ENCODE peak calls at places on chromosomes 3 and 15, in seven cellular contexts. One of them, this sample, is unnamed.

GRCh38 chr3:159828542-159828943 is 160.1 kb upstream of the IL12A start:
- DNase-seq in uterus: no peak
- DNase-seq in activated CD4-positive, alpha-beta memory T cell treated with anti-CD3 and anti-CD28 coated beads for 36 hours: no peak
- DNase-seq in stimulated activated CD4-positive, alpha-beta T cell treated with anti-CD3 and anti-CD28 coated beads, Interleukin-2, amount 100 ng/mL, for 48 hours: no peak
- DNase-seq in MV-4-11: peak
- DNase-seq in ELF-1: no peak
- DNase-seq in head of caudate nucleus: no peak
- DNase-seq in this sample: peak

GRCh38 chr3:38140326-38141172 is 2.1 kb downstream of the MYD88 start:
- DNase-seq in uterus: no peak
- DNase-seq in head of caudate nucleus: no peak
- DNase-seq in MV-4-11: no peak
- DNase-seq in ELF-1: no peak
- DNase-seq in stimulated activated CD4-positive, alpha-beta T cell treated with anti-CD3 and anti-CD28 coated beads, Interleukin-2, amount 100 ng/mL, for 48 hours: no peak
- DNase-seq in activated CD4-positive, alpha-beta memory T cell treated with anti-CD3 and anti-CD28 coated beads for 36 hours: no peak
- DNase-seq in this sample: no peak

GRCh38 chr3:37030573-37030972 is 37.3 kb downstream of the MLH1 start:
- DNase-seq in head of caudate nucleus: no peak
- DNase-seq in stimulated activated CD4-positive, alpha-beta T cell treated with anti-CD3 and anti-CD28 coated beads, Interleukin-2, amount 100 ng/mL, for 48 hours: no peak
- DNase-seq in MV-4-11: no peak
- DNase-seq in uterus: no peak
- DNase-seq in ELF-1: no peak
- DNase-seq in activated CD4-positive, alpha-beta memory T cell treated with anti-CD3 and anti-CD28 coated beads for 36 hours: no peak
- DNase-seq in this sample: no peak

GRCh38 chr3:31041161-31041978 is 146.9 kb upstream of the GADL1 start:
- DNase-seq in uterus: no peak
- DNase-seq in ELF-1: peak
- DNase-seq in stimulated activated CD4-positive, alpha-beta T cell treated with anti-CD3 and anti-CD28 coated beads, Interleukin-2, amount 100 ng/mL, for 48 hours: no peak
- DNase-seq in activated CD4-positive, alpha-beta memory T cell treated with anti-CD3 and anti-CD28 coated beads for 36 hours: no peak
- DNase-seq in head of caudate nucleus: no peak
- DNase-seq in MV-4-11: no peak
- DNase-seq in this sample: peak

GRCh38 chr15:73244333-73244732 is 124.4 kb downstream of the HCN4 start:
- DNase-seq in activated CD4-positive, alpha-beta memory T cell treated with anti-CD3 and anti-CD28 coated beads for 36 hours: peak
- DNase-seq in head of caudate nucleus: no peak
- DNase-seq in stimulated activated CD4-positive, alpha-beta T cell treated with anti-CD3 and anti-CD28 coated beads, Interleukin-2, amount 100 ng/mL, for 48 hours: no peak
- DNase-seq in uterus: no peak
- DNase-seq in MV-4-11: no peak
- DNase-seq in ELF-1: no peak
- DNase-seq in this sample: peak

GRCh38 chr15:69971771-69972170 is 125.9 kb downstream of the TLE3 start:
- DNase-seq in activated CD4-positive, alpha-beta memory T cell treated with anti-CD3 and anti-CD28 coated beads for 36 hours: no peak
- DNase-seq in MV-4-11: no peak
- DNase-seq in ELF-1: no peak
- DNase-seq in head of caudate nucleus: no peak
- DNase-seq in uterus: no peak
- DNase-seq in stimulated activated CD4-positive, alpha-beta T cell treated with anti-CD3 and anti-CD28 coated beads, Interleukin-2, amount 100 ng/mL, for 48 hours: no peak
- DNase-seq in this sample: no peak

GRCh38 chr3:194032828-194033435 is 103.0 kb upstream of the HES1 start:
- DNase-seq in uterus: no peak
- DNase-seq in MV-4-11: no peak
- DNase-seq in activated CD4-positive, alpha-beta memory T cell treated with anti-CD3 and anti-CD28 coated beads for 36 hours: peak
- DNase-seq in ELF-1: peak
- DNase-seq in head of caudate nucleus: no peak
- DNase-seq in stimulated activated CD4-positive, alpha-beta T cell treated with anti-CD3 and anti-CD28 coated beads, Interleukin-2, amount 100 ng/mL, for 48 hours: no peak
- DNase-seq in this sample: no peak

GRCh38 chr15:39192376-39192775 is 388.5 kb upstream of the THBS1 start:
- DNase-seq in uterus: no peak
- DNase-seq in head of caudate nucleus: no peak
- DNase-seq in stimulated activated CD4-positive, alpha-beta T cell treated with anti-CD3 and anti-CD28 coated beads, Interleukin-2, amount 100 ng/mL, for 48 hours: no peak
- DNase-seq in MV-4-11: no peak
- DNase-seq in activated CD4-positive, alpha-beta memory T cell treated with anti-CD3 and anti-CD28 coated beads for 36 hours: no peak
- DNase-seq in ELF-1: no peak
- DNase-seq in this sample: no peak

GRCh38 chr3:101279765-101280385 is 40.5 kb downstream of the IMPG2 start:
- DNase-seq in activated CD4-positive, alpha-beta memory T cell treated with anti-CD3 and anti-CD28 coated beads for 36 hours: no peak
- DNase-seq in MV-4-11: no peak
- DNase-seq in stimulated activated CD4-positive, alpha-beta T cell treated with anti-CD3 and anti-CD28 coated beads, Interleukin-2, amount 100 ng/mL, for 48 hours: no peak
- DNase-seq in uterus: no peak
- DNase-seq in ELF-1: no peak
- DNase-seq in head of caudate nucleus: no peak
- DNase-seq in this sample: no peak

GRCh38 chr15:88648357-88649214 is 9.8 kb downstream of the ISG20 start:
- DNase-seq in head of caudate nucleus: no peak
- DNase-seq in uterus: peak
- DNase-seq in ELF-1: no peak
- DNase-seq in MV-4-11: no peak
- DNase-seq in activated CD4-positive, alpha-beta memory T cell treated with anti-CD3 and anti-CD28 coated beads for 36 hours: peak
- DNase-seq in stimulated activated CD4-positive, alpha-beta T cell treated with anti-CD3 and anti-CD28 coated beads, Interleukin-2, amount 100 ng/mL, for 48 hours: no peak
- DNase-seq in this sample: no peak

GRCh38 chr15:24761704-24762302 is 86.2 kb downstream of the NPAP1 start:
- DNase-seq in MV-4-11: peak
- DNase-seq in activated CD4-positive, alpha-beta memory T cell treated with anti-CD3 and anti-CD28 coated beads for 36 hours: no peak
- DNase-seq in ELF-1: no peak
- DNase-seq in stimulated activated CD4-positive, alpha-beta T cell treated with anti-CD3 and anti-CD28 coated beads, Interleukin-2, amount 100 ng/mL, for 48 hours: no peak
- DNase-seq in uterus: no peak
- DNase-seq in head of caudate nucleus: no peak
- DNase-seq in this sample: no peak

GRCh38 chr15:71761649-71762048 is 48.7 kb upstream of the NR2E3 start:
- DNase-seq in head of caudate nucleus: no peak
- DNase-seq in stimulated activated CD4-positive, alpha-beta T cell treated with anti-CD3 and anti-CD28 coated beads, Interleukin-2, amount 100 ng/mL, for 48 hours: no peak
- DNase-seq in uterus: no peak
- DNase-seq in activated CD4-positive, alpha-beta memory T cell treated with anti-CD3 and anti-CD28 coated beads for 36 hours: no peak
- DNase-seq in MV-4-11: peak
- DNase-seq in ELF-1: no peak
- DNase-seq in this sample: no peak

GRCh38 chr3:152436707-152437615 is 168.2 kb downstream of the MBNL1 start:
- DNase-seq in ELF-1: no peak
- DNase-seq in MV-4-11: no peak
- DNase-seq in head of caudate nucleus: no peak
- DNase-seq in uterus: no peak
- DNase-seq in activated CD4-positive, alpha-beta memory T cell treated with anti-CD3 and anti-CD28 coated beads for 36 hours: no peak
- DNase-seq in stimulated activated CD4-positive, alpha-beta T cell treated with anti-CD3 and anti-CD28 coated beads, Interleukin-2, amount 100 ng/mL, for 48 hours: no peak
- DNase-seq in this sample: no peak

GRCh38 chr3:61772439-61772838 is 211.1 kb downstream of the PTPRG start:
- DNase-seq in stimulated activated CD4-positive, alpha-beta T cell treated with anti-CD3 and anti-CD28 coated beads, Interleukin-2, amount 100 ng/mL, for 48 hours: no peak
- DNase-seq in ELF-1: no peak
- DNase-seq in activated CD4-positive, alpha-beta memory T cell treated with anti-CD3 and anti-CD28 coated beads for 36 hours: no peak
- DNase-seq in MV-4-11: no peak
- DNase-seq in head of caudate nucleus: no peak
- DNase-seq in uterus: no peak
- DNase-seq in this sample: no peak

GRCh38 chr3:128152419-128153155 is 694 bp upstream of the EEFSEC start:
- DNase-seq in stimulated activated CD4-positive, alpha-beta T cell treated with anti-CD3 and anti-CD28 coated beads, Interleukin-2, amount 100 ng/mL, for 48 hours: no peak
- DNase-seq in MV-4-11: no peak
- DNase-seq in ELF-1: no peak
- DNase-seq in head of caudate nucleus: no peak
- DNase-seq in uterus: no peak
- DNase-seq in activated CD4-positive, alpha-beta memory T cell treated with anti-CD3 and anti-CD28 coated beads for 36 hours: no peak
- DNase-seq in this sample: no peak

GRCh38 chr3:1421577-1421976 is 328.8 kb downstream of the CNTN6 start:
- DNase-seq in stimulated activated CD4-positive, alpha-beta T cell treated with anti-CD3 and anti-CD28 coated beads, Interleukin-2, amount 100 ng/mL, for 48 hours: no peak
- DNase-seq in head of caudate nucleus: no peak
- DNase-seq in MV-4-11: no peak
- DNase-seq in activated CD4-positive, alpha-beta memory T cell treated with anti-CD3 and anti-CD28 coated beads for 36 hours: no peak
- DNase-seq in uterus: no peak
- DNase-seq in ELF-1: no peak
- DNase-seq in this sample: no peak

GRCh38 chr3:102536479-102536878 is 101.7 kb downstream of the ZPLD1 start:
- DNase-seq in uterus: no peak
- DNase-seq in MV-4-11: peak
- DNase-seq in stimulated activated CD4-positive, alpha-beta T cell treated with anti-CD3 and anti-CD28 coated beads, Interleukin-2, amount 100 ng/mL, for 48 hours: no peak
- DNase-seq in activated CD4-positive, alpha-beta memory T cell treated with anti-CD3 and anti-CD28 coated beads for 36 hours: no peak
- DNase-seq in head of caudate nucleus: peak
- DNase-seq in ELF-1: no peak
- DNase-seq in this sample: peak

GRCh38 chr3:188084751-188085595 is 69.0 kb upstream of the LPP start:
- DNase-seq in stimulated activated CD4-positive, alpha-beta T cell treated with anti-CD3 and anti-CD28 coated beads, Interleukin-2, amount 100 ng/mL, for 48 hours: no peak
- DNase-seq in activated CD4-positive, alpha-beta memory T cell treated with anti-CD3 and anti-CD28 coated beads for 36 hours: no peak
- DNase-seq in MV-4-11: peak
- DNase-seq in ELF-1: peak
- DNase-seq in head of caudate nucleus: no peak
- DNase-seq in uterus: no peak
- DNase-seq in this sample: no peak

GRCh38 chr15:68501616-68502015 is 69.7 kb upstream of the ITGA11 start:
- DNase-seq in activated CD4-positive, alpha-beta memory T cell treated with anti-CD3 and anti-CD28 coated beads for 36 hours: no peak
- DNase-seq in ELF-1: no peak
- DNase-seq in uterus: no peak
- DNase-seq in MV-4-11: no peak
- DNase-seq in head of caudate nucleus: no peak
- DNase-seq in stimulated activated CD4-positive, alpha-beta T cell treated with anti-CD3 and anti-CD28 coated beads, Interleukin-2, amount 100 ng/mL, for 48 hours: no peak
- DNase-seq in this sample: no peak

GRCh38 chr3:113271594-113272368 is 60.4 kb downstream of the BOC start:
- DNase-seq in ELF-1: no peak
- DNase-seq in MV-4-11: no peak
- DNase-seq in head of caudate nucleus: no peak
- DNase-seq in activated CD4-positive, alpha-beta memory T cell treated with anti-CD3 and anti-CD28 coated beads for 36 hours: no peak
- DNase-seq in stimulated activated CD4-positive, alpha-beta T cell treated with anti-CD3 and anti-CD28 coated beads, Interleukin-2, amount 100 ng/mL, for 48 hours: no peak
- DNase-seq in uterus: no peak
- DNase-seq in this sample: no peak

GRCh38 chr3:119428538-119428937 is 34.9 kb downstream of the TMEM39A start:
- DNase-seq in activated CD4-positive, alpha-beta memory T cell treated with anti-CD3 and anti-CD28 coated beads for 36 hours: no peak
- DNase-seq in head of caudate nucleus: no peak
- DNase-seq in ELF-1: peak
- DNase-seq in MV-4-11: no peak
- DNase-seq in stimulated activated CD4-positive, alpha-beta T cell treated with anti-CD3 and anti-CD28 coated beads, Interleukin-2, amount 100 ng/mL, for 48 hours: no peak
- DNase-seq in uterus: no peak
- DNase-seq in this sample: no peak

GRCh38 chr3:157029365-157029790 is 130.6 kb downstream of the CCNL1 start:
- DNase-seq in stimulated activated CD4-positive, alpha-beta T cell treated with anti-CD3 and anti-CD28 coated beads, Interleukin-2, amount 100 ng/mL, for 48 hours: no peak
- DNase-seq in activated CD4-positive, alpha-beta memory T cell treated with anti-CD3 and anti-CD28 coated beads for 36 hours: no peak
- DNase-seq in MV-4-11: peak
- DNase-seq in head of caudate nucleus: no peak
- DNase-seq in ELF-1: no peak
- DNase-seq in uterus: no peak
- DNase-seq in this sample: no peak

GRCh38 chr3:120798346-120798745 is 55.8 kb downstream of the GTF2E1 start:
- DNase-seq in ELF-1: no peak
- DNase-seq in activated CD4-positive, alpha-beta memory T cell treated with anti-CD3 and anti-CD28 coated beads for 36 hours: no peak
- DNase-seq in head of caudate nucleus: no peak
- DNase-seq in MV-4-11: no peak
- DNase-seq in uterus: no peak
- DNase-seq in stimulated activated CD4-positive, alpha-beta T cell treated with anti-CD3 and anti-CD28 coated beads, Interleukin-2, amount 100 ng/mL, for 48 hours: no peak
- DNase-seq in this sample: no peak

GRCh38 chr3:108940166-108940565 is 13.5 kb downstream of the GUCA1C start:
- DNase-seq in head of caudate nucleus: no peak
- DNase-seq in uterus: no peak
- DNase-seq in stimulated activated CD4-positive, alpha-beta T cell treated with anti-CD3 and anti-CD28 coated beads, Interleukin-2, amount 100 ng/mL, for 48 hours: no peak
- DNase-seq in MV-4-11: no peak
- DNase-seq in ELF-1: no peak
- DNase-seq in activated CD4-positive, alpha-beta memory T cell treated with anti-CD3 and anti-CD28 coated beads for 36 hours: no peak
- DNase-seq in this sample: no peak

GRCh38 chr15:68526269-68526668 is 52.5 kb upstream of the CORO2B start:
- DNase-seq in head of caudate nucleus: no peak
- DNase-seq in stimulated activated CD4-positive, alpha-beta T cell treated with anti-CD3 and anti-CD28 coated beads, Interleukin-2, amount 100 ng/mL, for 48 hours: no peak
- DNase-seq in ELF-1: no peak
- DNase-seq in uterus: no peak
- DNase-seq in activated CD4-positive, alpha-beta memory T cell treated with anti-CD3 and anti-CD28 coated beads for 36 hours: no peak
- DNase-seq in MV-4-11: no peak
- DNase-seq in this sample: no peak

GRCh38 chr3:179398574-179399249 is 51.2 kb downstream of the MFN1 start:
- DNase-seq in activated CD4-positive, alpha-beta memory T cell treated with anti-CD3 and anti-CD28 coated beads for 36 hours: no peak
- DNase-seq in stimulated activated CD4-positive, alpha-beta T cell treated with anti-CD3 and anti-CD28 coated beads, Interleukin-2, amount 100 ng/mL, for 48 hours: no peak
- DNase-seq in uterus: no peak
- DNase-seq in ELF-1: no peak
- DNase-seq in head of caudate nucleus: no peak
- DNase-seq in MV-4-11: no peak
- DNase-seq in this sample: no peak

GRCh38 chr3:99765042-99765942 is 52.4 kb upstream of the CMSS1 start:
- DNase-seq in stimulated activated CD4-positive, alpha-beta T cell treated with anti-CD3 and anti-CD28 coated beads, Interleukin-2, amount 100 ng/mL, for 48 hours: no peak
- DNase-seq in MV-4-11: no peak
- DNase-seq in uterus: no peak
- DNase-seq in ELF-1: no peak
- DNase-seq in activated CD4-positive, alpha-beta memory T cell treated with anti-CD3 and anti-CD28 coated beads for 36 hours: no peak
- DNase-seq in head of caudate nucleus: no peak
- DNase-seq in this sample: no peak

GRCh38 chr3:143654906-143655305 is 193.4 kb downstream of the SLC9A9 start:
- DNase-seq in head of caudate nucleus: peak
- DNase-seq in ELF-1: no peak
- DNase-seq in MV-4-11: no peak
- DNase-seq in stimulated activated CD4-positive, alpha-beta T cell treated with anti-CD3 and anti-CD28 coated beads, Interleukin-2, amount 100 ng/mL, for 48 hours: no peak
- DNase-seq in uterus: no peak
- DNase-seq in activated CD4-positive, alpha-beta memory T cell treated with anti-CD3 and anti-CD28 coated beads for 36 hours: no peak
- DNase-seq in this sample: no peak

GRCh38 chr15:90082140-90082713 is 20.0 kb downstream of the IDH2 start:
- DNase-seq in ELF-1: peak
- DNase-seq in MV-4-11: no peak
- DNase-seq in uterus: no peak
- DNase-seq in stimulated activated CD4-positive, alpha-beta T cell treated with anti-CD3 and anti-CD28 coated beads, Interleukin-2, amount 100 ng/mL, for 48 hours: no peak
- DNase-seq in activated CD4-positive, alpha-beta memory T cell treated with anti-CD3 and anti-CD28 coated beads for 36 hours: no peak
- DNase-seq in head of caudate nucleus: peak
- DNase-seq in this sample: peak

GRCh38 chr3:48240711-48241491 is at the start of gene ZNF589:
- DNase-seq in ELF-1: peak
- DNase-seq in head of caudate nucleus: peak
- DNase-seq in MV-4-11: peak
- DNase-seq in activated CD4-positive, alpha-beta memory T cell treated with anti-CD3 and anti-CD28 coated beads for 36 hours: peak
- DNase-seq in uterus: peak
- DNase-seq in stimulated activated CD4-positive, alpha-beta T cell treated with anti-CD3 and anti-CD28 coated beads, Interleukin-2, amount 100 ng/mL, for 48 hours: peak
- DNase-seq in this sample: peak

GRCh38 chr3:162780313-162780712 is 1283.7 kb downstream of the OTOL1 start:
- DNase-seq in activated CD4-positive, alpha-beta memory T cell treated with anti-CD3 and anti-CD28 coated beads for 36 hours: no peak
- DNase-seq in stimulated activated CD4-positive, alpha-beta T cell treated with anti-CD3 and anti-CD28 coated beads, Interleukin-2, amount 100 ng/mL, for 48 hours: no peak
- DNase-seq in MV-4-11: no peak
- DNase-seq in uterus: no peak
- DNase-seq in head of caudate nucleus: no peak
- DNase-seq in ELF-1: no peak
- DNase-seq in this sample: no peak

GRCh38 chr3:64539451-64540196 is 148.2 kb downstream of the ADAMTS9 start:
- DNase-seq in activated CD4-positive, alpha-beta memory T cell treated with anti-CD3 and anti-CD28 coated beads for 36 hours: no peak
- DNase-seq in ELF-1: no peak
- DNase-seq in head of caudate nucleus: no peak
- DNase-seq in MV-4-11: no peak
- DNase-seq in uterus: peak
- DNase-seq in stimulated activated CD4-positive, alpha-beta T cell treated with anti-CD3 and anti-CD28 coated beads, Interleukin-2, amount 100 ng/mL, for 48 hours: no peak
- DNase-seq in this sample: peak

GRCh38 chr15:80461370-80462060 is 57.3 kb downstream of the ARNT2 start:
- DNase-seq in head of caudate nucleus: no peak
- DNase-seq in activated CD4-positive, alpha-beta memory T cell treated with anti-CD3 and anti-CD28 coated beads for 36 hours: no peak
- DNase-seq in ELF-1: no peak
- DNase-seq in stimulated activated CD4-positive, alpha-beta T cell treated with anti-CD3 and anti-CD28 coated beads, Interleukin-2, amount 100 ng/mL, for 48 hours: no peak
- DNase-seq in uterus: no peak
- DNase-seq in MV-4-11: peak
- DNase-seq in this sample: no peak

GRCh38 chr3:12993623-12994356 is 79.4 kb downstream of the IQSEC1 start:
- DNase-seq in stimulated activated CD4-positive, alpha-beta T cell treated with anti-CD3 and anti-CD28 coated beads, Interleukin-2, amount 100 ng/mL, for 48 hours: no peak
- DNase-seq in ELF-1: peak
- DNase-seq in uterus: no peak
- DNase-seq in activated CD4-positive, alpha-beta memory T cell treated with anti-CD3 and anti-CD28 coated beads for 36 hours: peak
- DNase-seq in MV-4-11: no peak
- DNase-seq in head of caudate nucleus: no peak
- DNase-seq in this sample: peak

GRCh38 chr3:9184464-9184835 is 65.0 kb downstream of the SRGAP3 start:
- DNase-seq in stimulated activated CD4-positive, alpha-beta T cell treated with anti-CD3 and anti-CD28 coated beads, Interleukin-2, amount 100 ng/mL, for 48 hours: no peak
- DNase-seq in uterus: no peak
- DNase-seq in head of caudate nucleus: no peak
- DNase-seq in ELF-1: no peak
- DNase-seq in MV-4-11: no peak
- DNase-seq in activated CD4-positive, alpha-beta memory T cell treated with anti-CD3 and anti-CD28 coated beads for 36 hours: no peak
- DNase-seq in this sample: no peak

GRCh38 chr15:59437777-59438574 is at the start of gene FAM81A:
- DNase-seq in head of caudate nucleus: peak
- DNase-seq in ELF-1: peak
- DNase-seq in MV-4-11: peak
- DNase-seq in activated CD4-positive, alpha-beta memory T cell treated with anti-CD3 and anti-CD28 coated beads for 36 hours: peak
- DNase-seq in uterus: peak
- DNase-seq in stimulated activated CD4-positive, alpha-beta T cell treated with anti-CD3 and anti-CD28 coated beads, Interleukin-2, amount 100 ng/mL, for 48 hours: peak
- DNase-seq in this sample: peak

GRCh38 chr3:191521055-191521454 is 60.1 kb downstream of the PYDC2 start:
- DNase-seq in uterus: no peak
- DNase-seq in ELF-1: no peak
- DNase-seq in activated CD4-positive, alpha-beta memory T cell treated with anti-CD3 and anti-CD28 coated beads for 36 hours: no peak
- DNase-seq in head of caudate nucleus: no peak
- DNase-seq in MV-4-11: no peak
- DNase-seq in stimulated activated CD4-positive, alpha-beta T cell treated with anti-CD3 and anti-CD28 coated beads, Interleukin-2, amount 100 ng/mL, for 48 hours: no peak
- DNase-seq in this sample: no peak

GRCh38 chr3:38644662-38645053 is 4.8 kb downstream of the SCN5A start:
- DNase-seq in ELF-1: no peak
- DNase-seq in MV-4-11: no peak
- DNase-seq in uterus: no peak
- DNase-seq in stimulated activated CD4-positive, alpha-beta T cell treated with anti-CD3 and anti-CD28 coated beads, Interleukin-2, amount 100 ng/mL, for 48 hours: no peak
- DNase-seq in activated CD4-positive, alpha-beta memory T cell treated with anti-CD3 and anti-CD28 coated beads for 36 hours: peak
- DNase-seq in head of caudate nucleus: no peak
- DNase-seq in this sample: peak